ENCODE peak calls at places on chromosomes 16 and 17, in nine cellular contexts. L is GM13976, I is tibial artery, U is glutamatergic neuron, G is fibroblast of pulmonary artery, V is kidney epithelial cell, K is A549, C is uterus, E is cardiac fibroblast. M is an unnamed sample.

GRCh38 chr17:27559996-27560481 is 70.9 kb upstream of the LGALS9 start:
- DNase-seq in L (no peak), I (peak; percentile 56), U (no peak), G (peak; percentile 99), V (no peak), K (peak; percentile 60), C (peak; percentile 72), E (peak; percentile 97), M (no peak)

GRCh38 chr16:69611103-69611640 is 45.4 kb downstream of the NFAT5 start:
- DNase-seq in L (no peak), I (no peak), U (no peak), G (no peak), V (no peak), K (no peak), C (no peak), E (no peak), M (no peak)

GRCh38 chr17:17750881-17751280 is 69.6 kb downstream of the RAI1 start:
- DNase-seq in L (peak; percentile 77), I (no peak), U (no peak), G (no peak), V (no peak), K (no peak), C (no peak), E (no peak), M (peak; percentile 74)

GRCh38 chr17:7782237-7782636 is 51.8 kb upstream of the KDM6B start:
- DNase-seq in L (no peak), I (no peak), U (no peak), G (peak; percentile 57), V (no peak), K (peak; percentile 20), C (no peak), E (peak; percentile 56), M (no peak)

GRCh38 chr17:78953356-78954350 is 26.1 kb downstream of the LGALS3BP start:
- DNase-seq in L (no peak), I (no peak), U (peak; percentile 85), G (no peak), V (no peak), K (no peak), C (peak; percentile 59), E (no peak), M (no peak)

GRCh38 chr17:8057691-8058114 is 18.8 kb downstream of the ALOX15B start:
- DNase-seq in L (peak; percentile 79), I (peak; percentile 61), U (no peak), G (peak; percentile 89), V (no peak), K (peak; percentile 88), C (no peak), E (peak; percentile 88), M (peak; percentile 79)

GRCh38 chr17:15346196-15346595 is 4.8 kb upstream of the TEKT3 start:
- DNase-seq in L (no peak), I (no peak), U (no peak), G (no peak), V (no peak), K (no peak), C (no peak), E (no peak), M (no peak)

GRCh38 chr17:59093702-59094231 is 12.9 kb downstream of the TRIM37 start:
- DNase-seq in L (no peak), I (peak; percentile 46), U (no peak), G (peak; percentile 98), V (peak; percentile 77), K (peak; percentile 90), C (peak; percentile 60), E (peak; percentile 98), M (no peak)

GRCh38 chr17:78759203-78759968 is 22.7 kb downstream of the CYTH1 start:
- DNase-seq in L (peak; percentile 54), I (peak; percentile 51), U (no peak), G (peak; percentile 92), V (no peak), K (no peak), C (no peak), E (peak; percentile 61), M (no peak)

GRCh38 chr17:12985431-12986285 is 32.2 kb downstream of the ELAC2 start:
- DNase-seq in L (no peak), I (no peak), U (no peak), G (no peak), V (no peak), K (no peak), C (no peak), E (peak; percentile 46), M (no peak)

GRCh38 chr17:74768069-74768762 is 7.9 kb downstream of the NAT9 start:
- DNase-seq in L (no peak), I (peak; percentile 66), U (no peak), G (peak; percentile 53), V (no peak), K (no peak), C (no peak), E (peak; percentile 73), M (no peak)

GRCh38 chr16:64478258-64478906 is 643.5 kb downstream of the CDH11 start:
- DNase-seq in L (no peak), I (no peak), U (no peak), G (peak; percentile 69), V (no peak), K (peak; percentile 11), C (no peak), E (peak; percentile 82), M (no peak)

GRCh38 chr17:57097832-57098421 is 12.9 kb downstream of the AKAP1 start:
- DNase-seq in L (no peak), I (peak; percentile 56), U (no peak), G (peak; percentile 86), V (no peak), K (no peak), C (no peak), E (peak; percentile 90), M (no peak)

GRCh38 chr17:38731526-38732294 is 1.6 kb downstream of the CISD3 start:
- DNase-seq in L (no peak), I (peak; percentile 60), U (no peak), G (no peak), V (no peak), K (no peak), C (no peak), E (no peak), M (no peak)

GRCh38 chr17:38735161-38735997 is 5.2 kb downstream of the CISD3 start:
- DNase-seq in L (peak; percentile 90), I (no peak), U (peak; percentile 84), G (peak; percentile 39), V (no peak), K (peak; percentile 50), C (peak; percentile 62), E (peak; percentile 46), M (peak; percentile 87)

GRCh38 chr17:38734235-38734633 is 4.1 kb downstream of the CISD3 start:
- DNase-seq in L (no peak), I (no peak), U (no peak), G (no peak), V (no peak), K (no peak), C (no peak), E (no peak), M (no peak)

GRCh38 chr17:38732376-38733314 is 2.5 kb downstream of the CISD3 start:
- DNase-seq in L (no peak), I (no peak), U (no peak), G (no peak), V (no peak), K (no peak), C (no peak), E (no peak), M (no peak)

GRCh38 chr17:38733315-38734234 is 3.4 kb downstream of the CISD3 start:
- DNase-seq in L (no peak), I (no peak), U (no peak), G (no peak), V (no peak), K (peak; percentile 67), C (no peak), E (no peak), M (no peak)
- TF ChIP-seq CTCF in L (peak; percentile 17), I (no peak), U (no peak), G (peak; percentile 23), V (peak; percentile 36), K (no peak), C (no peak), E (peak; percentile 11), M (peak; percentile 43)

GRCh38 chr16:9119795-9120194 is 28.4 kb downstream of the HAPSTR1 start:
- DNase-seq in L (no peak), I (no peak), U (no peak), G (peak; percentile 95), V (no peak), K (peak; percentile 14), C (peak; percentile 51), E (peak; percentile 95), M (no peak)
- TF ChIP-seq CTCF in L (no peak), I (no peak), U (no peak), G (peak; percentile 17), V (no peak), K (no peak), C (no peak), E (no peak), M (no peak)

GRCh38 chr16:70769131-70769530 is 31.8 kb downstream of the VAC14 start:
- DNase-seq in L (no peak), I (no peak), U (no peak), G (no peak), V (no peak), K (no peak), C (no peak), E (no peak), M (no peak)

GRCh38 chr16:70769761-70770160 is 31.2 kb downstream of the VAC14 start:
- DNase-seq in L (no peak), I (no peak), U (no peak), G (no peak), V (no peak), K (no peak), C (no peak), E (no peak), M (no peak)

GRCh38 chr16:70770968-70771552 is 29.9 kb downstream of the VAC14 start:
- DNase-seq in L (peak; percentile 76), I (peak; percentile 42), U (peak; percentile 83), G (peak; percentile 62), V (no peak), K (peak; percentile 70), C (peak; percentile 79), E (peak; percentile 69), M (peak; percentile 74)

GRCh38 chr16:70772493-70772892 is 28.5 kb downstream of the VAC14 start:
- DNase-seq in L (no peak), I (no peak), U (no peak), G (peak; percentile 48), V (no peak), K (no peak), C (no peak), E (peak; percentile 69), M (no peak)

DNA sequence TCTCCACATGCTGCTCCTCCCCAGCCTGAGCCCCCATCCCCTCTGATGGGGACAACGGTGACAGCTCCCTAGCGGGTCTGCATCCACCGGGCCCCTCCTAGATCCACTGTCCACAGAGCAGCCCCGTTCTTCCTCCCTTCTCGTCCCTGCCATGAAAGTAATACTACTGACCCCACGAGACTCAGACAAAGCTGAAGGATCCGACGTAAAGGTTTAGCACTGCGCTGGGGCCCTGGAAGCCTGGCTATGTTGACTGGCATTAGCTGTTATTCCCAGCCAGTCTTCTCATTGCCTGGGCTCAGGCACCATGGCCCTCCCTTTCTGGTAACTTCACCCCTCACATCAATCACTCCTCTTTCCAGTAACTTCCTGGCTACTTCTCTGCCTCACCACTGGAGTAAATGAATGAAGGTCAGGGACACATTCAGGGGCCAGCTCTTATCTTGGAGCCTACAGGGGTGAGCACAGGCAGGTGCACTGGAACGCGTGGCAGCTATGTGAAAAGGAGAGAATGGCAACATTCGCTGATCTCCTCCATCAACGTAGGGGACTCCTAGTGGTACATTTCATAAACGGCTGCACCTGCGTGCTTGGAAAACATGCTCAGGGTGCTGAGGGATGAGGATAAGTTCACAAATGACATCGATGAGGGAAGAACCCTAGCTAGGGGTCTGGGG is 30.5 kb downstream of the VAC14 start:
- DNase-seq in L (no peak), I (no peak), U (no peak), G (no peak), V (no peak), K (peak; percentile 54), C (no peak), E (no peak), M (no peak)
- TF ChIP-seq CTCF in L (no peak), I (no peak), U (no peak), G (no peak), V (no peak), K (no peak), C (no peak), E (peak; percentile 4), M (no peak)

GRCh38 chr17:1354022-1354421 is 46.0 kb downstream of the YWHAE start:
- DNase-seq in L (no peak), I (no peak), U (no peak), G (no peak), V (no peak), K (no peak), C (no peak), E (no peak), M (no peak)
- TF ChIP-seq CTCF in L (no peak), I (no peak), U (no peak), G (no peak), V (no peak), K (no peak), C (no peak), E (no peak), M (no peak)